ENCODE peak calls at places on chromosome 3, in five cellular contexts. E is IMR-90, W is adipocyte, K is GM23248, G is endothelial cell of umbilical vein. P is an unnamed sample.
A peak's percentile ranks its signal among the peaks of the same experiment; 100 is the strongest.

GRCh38 chr3:65425880-65426279 is 612.8 kb downstream of the MAGI1 start:
- DNase-seq in W (peak; percentile 36), K (peak; percentile 22), E (peak; percentile 44), G (no peak), P (no peak)

GRCh38 chr3:46573701-46574100 is 7.6 kb upstream of the LRRC2 start:
- DNase-seq in E (no peak), W (no peak), K (no peak), G (no peak), P (no peak)

GRCh38 chr3:129123314-129124060 is 1.9 kb upstream of the RAB43 start:
- DNase-seq in K (peak; percentile 55), G (no peak), E (peak; percentile 50), W (peak; percentile 58), P (peak; percentile 56)

GRCh38 chr3:174857301-174857700 is 1.8 kb upstream of the NAALADL2 start:
- DNase-seq in E (no peak), K (no peak), W (no peak), G (no peak), P (no peak)

GRCh38 chr3:94345101-94345500 is 282.2 kb downstream of the NSUN3 start:
- DNase-seq in E (no peak), G (no peak), K (no peak), W (no peak), P (no peak)

GRCh38 chr3:151931171-151931570 is 57.7 kb downstream of the SUCNR1 start:
- DNase-seq in K (peak; percentile 55), G (peak; percentile 59), W (peak; percentile 43), E (peak; percentile 48), P (no peak)

GRCh38 chr3:183298708-183299153 is 45.7 kb downstream of the B3GNT5 start:
- DNase-seq in W (peak; percentile 89), G (no peak), K (peak; percentile 95), E (peak; percentile 94), P (no peak)

GRCh38 chr3:123159926-123160635 is 41.7 kb upstream of the SEC22A start:
- DNase-seq in K (peak; percentile 77), W (peak; percentile 11), G (no peak), E (peak; percentile 62), P (no peak)

GRCh38 chr3:36813320-36813719 is 49.0 kb upstream of the DCLK3 start:
- DNase-seq in W (no peak), K (no peak), G (no peak), E (no peak), P (peak; percentile 83)

GRCh38 chr3:15726043-15726442 is 71.7 kb downstream of the ANKRD28 start:
- DNase-seq in E (peak; percentile 54), K (peak; percentile 54), G (no peak), W (peak; percentile 69), P (peak; percentile 46)

GRCh38 chr3:186700267-186700666 is 16.9 kb upstream of the KNG1 start:
- DNase-seq in K (peak; percentile 24), E (no peak), G (no peak), W (no peak), P (no peak)

GRCh38 chr3:4060064-4060463 is 243.1 kb upstream of the SETMAR start:
- DNase-seq in K (no peak), E (no peak), G (no peak), W (peak; percentile 20), P (no peak)

GRCh38 chr3:41519746-41520145 is 320.4 kb downstream of the CTNNB1 start:
- DNase-seq in W (peak; percentile 88), E (no peak), K (peak; percentile 29), G (no peak), P (no peak)

GRCh38 chr3:152083058-152083457 is 185.7 kb upstream of the MBNL1 start:
- DNase-seq in G (no peak), K (no peak), E (no peak), W (no peak), P (no peak)

GRCh38 chr3:139312959-139313358 is 30.9 kb upstream of the MRPS22 start:
- DNase-seq in E (peak; percentile 50), W (peak; percentile 61), G (no peak), K (peak; percentile 69), P (peak; percentile 67)

GRCh38 chr3:165875644-165876043 is 38.4 kb upstream of the BCHE start:
- DNase-seq in G (no peak), K (no peak), E (no peak), W (no peak), P (no peak)
- H3K9ac ChIP-seq in G (no peak overlapping the region), K (no peak overlapping the region), E (no peak overlapping the region), W (no peak overlapping the region), P (no peak overlapping the region)

GRCh38 chr3:13009132-13009945 is 63.9 kb downstream of the IQSEC1 start:
- DNase-seq in W (no peak), G (peak; percentile 8), E (no peak), K (no peak), P (no peak)
- H3K9ac ChIP-seq in W (no peak overlapping the region), G (no peak overlapping the region), E (no peak overlapping the region), K (no peak overlapping the region), P (no peak overlapping the region)

DNA sequence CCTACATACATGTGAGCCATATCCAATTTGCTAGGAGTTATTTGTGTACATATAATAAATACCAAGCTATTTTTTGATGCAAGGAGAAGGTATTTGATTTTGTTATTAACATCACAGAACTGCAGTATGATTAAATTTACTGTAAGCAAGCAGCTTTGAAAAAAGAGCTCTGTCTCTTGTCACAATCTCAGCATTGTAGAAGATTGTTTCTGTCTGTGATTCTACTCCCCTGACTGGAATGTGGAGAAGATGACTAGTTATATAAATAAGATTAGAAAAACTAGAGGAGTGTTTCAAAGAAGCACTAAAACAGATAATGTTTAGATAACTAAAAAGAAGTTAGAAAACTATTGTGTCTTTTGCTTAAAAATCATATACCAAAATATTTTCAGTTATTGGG is 17.1 kb upstream of the DCBLD2 start:
- DNase-seq in W (peak; percentile 44), K (peak; percentile 33), G (no peak), E (peak; percentile 69), P (no peak)
- H3K9ac ChIP-seq in W (no peak overlapping the region), K (no peak overlapping the region), G (no peak overlapping the region), E (no peak overlapping the region), P (no peak overlapping the region)

DNA sequence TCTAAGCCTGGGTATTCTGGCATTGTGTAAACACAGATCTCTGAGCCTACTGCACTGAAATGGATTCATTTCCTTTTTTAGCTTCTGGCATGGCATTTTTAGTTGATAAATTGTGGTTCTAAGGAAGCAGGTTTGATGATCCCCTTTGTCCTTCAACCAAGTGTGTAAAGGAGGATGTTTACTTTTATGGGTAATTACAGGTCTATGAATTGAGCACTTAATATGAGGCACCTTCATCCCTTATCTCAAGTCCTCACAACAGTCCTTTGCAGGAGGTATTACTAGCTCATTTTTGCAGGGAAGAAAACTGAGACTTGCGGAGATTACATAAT is 30.8 kb upstream of the ZBTB38 start:
- DNase-seq in K (no peak), G (peak; percentile 64), E (no peak), W (no peak), P (no peak)
- H3K9ac ChIP-seq in K (peak overlapping the region; percentile 37), G (peak overlapping the region; percentile 40), E (no peak overlapping the region), W (no peak overlapping the region), P (peak overlapping the region; percentile 15)

DNA sequence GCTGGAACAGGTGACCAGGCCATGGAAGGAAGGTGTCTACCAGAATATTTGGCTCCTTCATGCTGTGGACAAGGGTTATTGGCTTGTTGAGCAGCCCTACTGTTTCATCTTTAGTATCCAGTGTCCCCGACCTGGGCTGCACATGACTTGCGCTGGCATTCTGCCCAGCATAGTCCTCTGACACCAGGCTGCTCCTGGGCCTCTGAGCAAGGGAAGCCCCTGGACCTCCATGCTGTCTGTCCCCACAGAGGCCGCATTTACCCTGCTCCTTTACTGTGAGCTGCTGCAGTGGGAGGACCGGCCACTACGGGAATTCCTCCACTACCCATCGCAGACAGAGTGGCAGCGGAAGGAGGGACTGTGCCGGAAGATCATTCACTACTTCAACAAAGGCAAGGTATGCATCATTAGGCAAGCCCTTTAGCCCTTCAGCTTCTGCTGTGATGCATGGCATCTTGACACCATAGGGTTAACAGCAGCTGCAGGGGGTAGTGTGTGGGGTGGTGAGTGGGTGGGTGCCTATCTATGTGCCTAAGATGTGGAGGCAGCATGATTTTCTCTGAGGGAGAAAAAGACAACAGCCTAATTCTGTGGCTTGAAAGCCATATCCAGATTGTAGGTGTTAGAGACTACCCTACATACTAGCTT is 44.0 kb upstream of the MANF start:
- DNase-seq in E (peak; percentile 13), G (no peak), K (peak; percentile 41), W (no peak), P (no peak)
- H3K9ac ChIP-seq in E (no peak overlapping the region), G (peak overlapping the region; percentile 25), K (peak overlapping the region; percentile 64), W (peak overlapping the region; percentile 24), P (no peak overlapping the region)

GRCh38 chr3:48470286-48470685 is 23.7 kb downstream of the ATRIP start:
- DNase-seq in G (no peak), E (no peak), K (no peak), W (no peak), P (no peak)

GRCh38 chr3:48467473-48468267 is 21.1 kb downstream of the ATRIP start:
- DNase-seq in W (no peak), K (no peak), E (no peak), G (no peak), P (no peak)

GRCh38 chr3:48468329-48468731 is 21.8 kb downstream of the ATRIP start:
- DNase-seq in G (no peak), E (no peak), K (no peak), W (no peak), P (no peak)

GRCh38 chr3:48467110-48467454 is 20.5 kb downstream of the ATRIP start:
- DNase-seq in G (no peak), W (no peak), K (no peak), E (no peak), P (no peak)

GRCh38 chr3:48469046-48469915 is 22.7 kb downstream of the ATRIP start:
- DNase-seq in E (no peak), G (no peak), W (no peak), K (no peak), P (no peak)
- H3K9ac ChIP-seq in E (no peak overlapping the region), G (no peak overlapping the region), W (no peak overlapping the region), K (peak overlapping the region; percentile 9), P (no peak overlapping the region)

GRCh38 chr3:56125358-56126005 is 342.8 kb downstream of the ERC2 start:
- DNase-seq in W (peak; percentile 92), E (peak; percentile 80), K (peak; percentile 75), G (peak; percentile 67), P (peak; percentile 21)
- H3K9ac ChIP-seq in W (no peak overlapping the region), E (no peak overlapping the region), K (no peak overlapping the region), G (no peak overlapping the region), P (no peak overlapping the region)

DNA sequence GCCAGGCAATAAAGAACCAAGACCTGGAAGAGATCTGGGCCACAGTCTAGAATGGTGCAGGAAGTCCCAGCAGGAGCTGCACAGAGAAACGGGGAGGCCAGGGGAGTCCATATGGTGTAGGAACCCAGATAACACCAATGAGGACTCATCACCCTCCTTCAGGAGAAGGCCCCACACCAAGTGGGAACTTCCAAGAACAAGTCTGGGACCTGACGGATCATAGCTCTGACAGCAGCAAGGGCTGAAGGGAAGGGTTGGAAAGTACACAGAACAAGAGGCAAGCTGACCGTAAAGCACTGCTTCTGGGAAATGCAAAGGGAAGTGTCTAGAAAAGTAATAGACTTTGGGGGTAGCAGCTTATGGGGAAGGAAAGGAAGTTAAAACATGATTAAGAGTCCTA is 34.5 kb downstream of the ANO10 start:
- DNase-seq in K (no peak), G (no peak), E (no peak), W (no peak), P (no peak)
- H3K9ac ChIP-seq in K (no peak overlapping the region), G (no peak overlapping the region), E (no peak overlapping the region), W (no peak overlapping the region), P (no peak overlapping the region)

P was measured in mammary epithelial cell.